ENCODE peak calls at places on chromosome 20, in eight cellular contexts. L, D, M, H, J, B, W and X are unnamed samples.

GRCh38 chr20:48843125-48843806 is 15.5 kb upstream of the PREX1 start:
- DNase-seq in L (no peak), D (no peak), M (no peak), H (no peak), J (no peak), B (no peak), W (no peak), X (no peak)

GRCh38 chr20:31869942-31870702 is at the start of the genes DUSP15 and TTLL9:
- DNase-seq in L (peak), D (no peak), M (peak), H (no peak), J (no peak), B (no peak), W (no peak), X (peak)

GRCh38 chr20:24823176-24823575 is 125.9 kb upstream of the CST7 start:
- DNase-seq in L (no peak), D (no peak), M (no peak), H (no peak), J (no peak), B (no peak), W (no peak), X (no peak)

GRCh38 chr20:20780127-20780822 is 67.8 kb upstream of the RALGAPA2 start:
- DNase-seq in L (no peak), D (peak), M (peak), H (peak), J (no peak), B (peak), W (no peak), X (peak)

GRCh38 chr20:61764471-61765020 is 301.1 kb downstream of the TAF4 start:
- DNase-seq in L (no peak), D (no peak), M (no peak), H (no peak), J (no peak), B (no peak), W (no peak), X (no peak)

GRCh38 chr20:57457243-57457761 is 66.1 kb downstream of the RBM38 start:
- DNase-seq in L (no peak), D (no peak), M (no peak), H (no peak), J (no peak), B (no peak), W (no peak), X (no peak)

GRCh38 chr20:32325706-32326506 is 32.2 kb upstream of the ASXL1 start:
- DNase-seq in L (no peak), D (peak), M (no peak), H (peak), J (no peak), B (peak), W (no peak), X (no peak)

GRCh38 chr20:17747431-17747846 is 47.7 kb downstream of the BANF2 start:
- DNase-seq in L (no peak), D (peak), M (no peak), H (no peak), J (no peak), B (no peak), W (no peak), X (no peak)

GRCh38 chr20:39107741-39108140 is 145.6 kb downstream of the DHX35 start:
- DNase-seq in L (no peak), D (peak), M (no peak), H (no peak), J (no peak), B (no peak), W (no peak), X (no peak)

GRCh38 chr20:47727170-47727880 is 58.0 kb downstream of the SULF2 start:
- DNase-seq in L (peak), D (no peak), M (no peak), H (no peak), J (no peak), B (no peak), W (peak), X (peak)

GRCh38 chr20:40265872-40266533 is 423.0 kb downstream of the MAFB start:
- DNase-seq in L (no peak), D (peak), M (no peak), H (peak), J (peak), B (no peak), W (no peak), X (no peak)

GRCh38 chr20:1569417-1569861 is 11.9 kb upstream of the SIRPD start:
- DNase-seq in L (no peak), D (peak), M (no peak), H (no peak), J (no peak), B (no peak), W (no peak), X (peak)

GRCh38 chr20:24783631-24784492 is 165.2 kb upstream of the CST7 start:
- DNase-seq in L (no peak), D (no peak), M (no peak), H (peak), J (no peak), B (no peak), W (no peak), X (no peak)

GRCh38 chr20:10634683-10635411 is 39.0 kb downstream of the JAG1 start:
- DNase-seq in L (no peak), D (peak), M (no peak), H (no peak), J (no peak), B (no peak), W (no peak), X (no peak)

GRCh38 chr20:855466-856360 is 22.2 kb downstream of the FAM110A start:
- DNase-seq in L (no peak), D (no peak), M (no peak), H (no peak), J (no peak), B (no peak), W (no peak), X (no peak)

GRCh38 chr20:10673831-10674683 is at the start of gene JAG1:
- DNase-seq in L (peak), D (peak), M (peak), H (peak), J (peak), B (peak), W (no peak), X (peak)

GRCh38 chr20:59515013-59515905 is 89.1 kb upstream of the PHACTR3 start:
- DNase-seq in L (peak), D (peak), M (peak), H (peak), J (peak), B (peak), W (no peak), X (peak)

GRCh38 chr20:41279546-41280225 is 37.8 kb downstream of the ZHX3 start:
- DNase-seq in L (no peak), D (no peak), M (no peak), H (no peak), J (no peak), B (no peak), W (no peak), X (no peak)

GRCh38 chr20:63381781-63382431 is 20.8 kb upstream of the CHRNA4 start:
- DNase-seq in L (no peak), D (peak), M (no peak), H (no peak), J (peak), B (no peak), W (peak), X (no peak)

GRCh38 chr20:47175501-47175900 is 181.0 kb downstream of the ZMYND8 start:
- DNase-seq in L (no peak), D (no peak), M (no peak), H (no peak), J (peak), B (no peak), W (no peak), X (no peak)

GRCh38 chr20:221258-221830 is 5.7 kb upstream of the DEFB129 start:
- DNase-seq in L (no peak), D (no peak), M (no peak), H (no peak), J (no peak), B (no peak), W (no peak), X (no peak)

GRCh38 chr20:43904195-43904594 is 10.5 kb upstream of the TOX2 start:
- DNase-seq in L (peak), D (no peak), M (no peak), H (peak), J (no peak), B (no peak), W (no peak), X (no peak)